ENCODE peak calls at places on chromosome 3, in six cellular contexts. B, U, L, C, K and O are unnamed samples.

GRCh38 chr3:115239717-115240116 is 92.6 kb upstream of the ZBTB20 start:
- DNase-seq in L (peak; percentile 83), B (peak; percentile 59), K (peak; percentile 9), U (peak; percentile 99), C (no peak), O (no peak)

GRCh38 chr3:182259579-182259978 is 533.7 kb upstream of the ATP11B start:
- DNase-seq in B (no peak), K (no peak), L (no peak), U (peak; percentile 23), C (no peak), O (no peak)

GRCh38 chr3:115667175-115668065 is 44.1 kb downstream of the GAP43 start:
- DNase-seq in C (no peak), U (no peak), K (no peak), L (no peak), B (no peak), O (no peak)

GRCh38 chr3:119643094-119643493 is 17.3 kb downstream of the POPDC2 start:
- DNase-seq in C (no peak), U (no peak), L (no peak), K (no peak), B (no peak), O (no peak)

GRCh38 chr3:157530637-157531300 is 27.6 kb upstream of the VEPH1 start:
- DNase-seq in U (peak; percentile 58), L (no peak), K (no peak), B (no peak), C (no peak), O (no peak)

GRCh38 chr3:64074091-64074490 is 50.8 kb upstream of the PSMD6 start:
- DNase-seq in K (no peak), U (no peak), B (no peak), C (no peak), L (no peak), O (peak; percentile 6)

GRCh38 chr3:186824430-186825139 is 17.9 kb upstream of the ADIPOQ start:
- DNase-seq in L (no peak), B (no peak), C (no peak), K (no peak), U (no peak), O (no peak)

GRCh38 chr3:38008191-38008701 is 17.7 kb downstream of the VILL start:
- DNase-seq in L (no peak), K (no peak), C (no peak), B (no peak), U (no peak), O (no peak)

GRCh38 chr3:43296565-43296964 is 10.2 kb downstream of the SNRK start:
- DNase-seq in L (no peak), U (peak; percentile 24), B (peak; percentile 13), K (no peak), C (no peak), O (peak; percentile 90)

GRCh38 chr3:136678981-136679380 is 73.2 kb downstream of the STAG1 start:
- DNase-seq in B (no peak), U (no peak), C (no peak), L (no peak), K (no peak), O (no peak)

GRCh38 chr3:32436816-32437189 is 45.1 kb downstream of the CMTM7 start:
- DNase-seq in C (no peak), U (no peak), B (no peak), K (no peak), L (no peak), O (no peak)

GRCh38 chr3:11371758-11372157 is 99.6 kb downstream of the ATG7 start:
- DNase-seq in U (no peak), L (no peak), C (no peak), K (no peak), B (no peak), O (no peak)

GRCh38 chr3:161212892-161213291 is 8.2 kb upstream of the NMD3 start:
- DNase-seq in U (no peak), C (no peak), L (no peak), B (no peak), K (no peak), O (no peak)

GRCh38 chr3:116254535-116254934 is 190.8 kb downstream of the LSAMP start:
- DNase-seq in L (no peak), U (no peak), B (no peak), C (no peak), K (no peak), O (no peak)

GRCh38 chr3:57756528-57757401 is 656 bp downstream of the SLMAP start:
- DNase-seq in K (peak; percentile 40), L (peak; percentile 30), C (no peak), B (peak; percentile 35), U (peak; percentile 56), O (peak; percentile 74)

GRCh38 chr3:139355502-139355901 is 11.7 kb downstream of the MRPS22 start:
- DNase-seq in L (no peak), U (no peak), C (no peak), K (no peak), B (no peak), O (no peak)

GRCh38 chr3:133506215-133506901 is 67.1 kb upstream of the CDV3 start:
- DNase-seq in B (no peak), C (peak; percentile 93), L (no peak), U (peak; percentile 75), K (no peak), O (no peak)

GRCh38 chr3:30286007-30286669 is 320.3 kb upstream of the TGFBR2 start:
- DNase-seq in K (no peak), C (no peak), L (peak; percentile 35), B (no peak), U (peak; percentile 99), O (peak; percentile 86)

GRCh38 chr3:131114201-131114600 is 87.5 kb downstream of the NEK11 start:
- DNase-seq in K (no peak), C (no peak), B (no peak), L (no peak), U (no peak), O (no peak)

GRCh38 chr3:25424238-25425013 is 3.6 kb upstream of the RARB start:
- DNase-seq in K (no peak), C (no peak), B (no peak), L (no peak), U (no peak), O (no peak)

DNA sequence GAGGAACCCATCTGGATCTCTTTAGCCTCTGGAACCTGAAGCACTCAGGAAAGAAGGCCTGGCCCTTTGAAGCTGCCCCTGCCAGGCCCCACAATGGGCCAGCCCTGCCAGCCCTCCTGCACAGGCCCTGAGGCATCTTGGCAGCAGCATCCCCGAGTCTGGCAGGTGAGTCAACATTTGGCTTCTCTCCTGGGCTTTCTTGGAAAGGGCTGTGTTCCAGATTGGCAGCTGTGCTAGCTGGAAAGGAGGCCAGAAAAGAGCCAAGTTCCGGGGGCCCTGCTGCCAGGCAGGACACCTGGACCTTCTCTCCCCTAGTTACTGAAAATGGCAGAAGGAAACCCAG is 187.2 kb downstream of the SHQ1 start:
- DNase-seq in L (peak; percentile 77), C (no peak), B (no peak), U (no peak), K (no peak), O (no peak)
- TF ChIP-seq MYC in L (no peak), C (no peak), B (no peak), U (no peak), K (no peak), O (no peak)

DNA sequence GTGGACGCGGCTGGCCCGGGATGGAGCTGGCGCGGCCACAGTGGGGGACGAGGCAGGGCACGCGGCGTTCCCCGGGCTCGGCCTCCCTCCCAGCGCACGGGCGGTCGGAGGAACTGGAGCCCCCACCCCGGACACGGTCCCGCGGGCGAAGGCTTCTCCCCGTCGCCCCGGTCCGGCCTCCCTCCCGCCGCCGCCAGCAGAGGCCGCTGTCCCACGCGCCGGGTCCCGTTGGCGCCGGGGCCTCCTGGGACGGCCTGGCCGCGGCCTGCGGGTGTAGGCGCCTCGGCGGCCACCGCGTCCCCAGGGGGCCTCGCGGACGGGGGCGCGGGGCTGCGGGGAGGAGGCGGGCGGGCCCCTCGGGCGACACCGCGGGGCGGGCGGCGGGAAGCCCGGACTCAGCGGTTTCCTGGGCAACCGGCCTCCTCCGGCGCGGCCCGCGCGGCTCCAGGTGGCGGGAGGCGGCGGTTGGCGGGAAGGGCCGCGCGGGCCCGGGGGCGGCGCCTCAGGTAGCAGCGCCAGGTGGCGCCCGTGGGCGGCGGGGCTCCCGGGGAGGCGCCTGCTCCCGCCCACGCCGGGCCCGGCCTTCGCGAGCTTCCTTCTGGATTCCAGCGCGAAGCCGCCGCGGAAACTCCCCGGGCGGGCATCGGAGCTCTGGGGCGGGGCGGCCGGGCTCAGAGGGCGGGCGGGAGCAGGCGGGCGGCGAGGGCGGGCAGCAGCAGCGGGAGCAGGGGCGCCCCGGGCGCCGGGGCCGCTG is 26.7 kb downstream of the MELTF start:
- DNase-seq in K (peak; percentile 30), L (peak; percentile 66), B (peak; percentile 95), C (no peak), U (peak; percentile 47), O (peak; percentile 83)
- TF ChIP-seq POLR2A in K (no peak), L (no peak), B (no peak), C (peak; percentile 49), U (peak; percentile 38), O (no peak)

GRCh38 chr3:144865886-144866285 is 894.3 kb downstream of the DIPK2A start:
- DNase-seq in C (no peak), K (no peak), B (no peak), L (no peak), U (peak; percentile 12), O (no peak)

GRCh38 chr3:144868506-144868905 is 896.9 kb downstream of the DIPK2A start:
- DNase-seq in U (no peak), C (no peak), L (no peak), K (no peak), B (no peak), O (no peak)

GRCh38 chr3:144864646-144865045 is 893.0 kb downstream of the DIPK2A start:
- DNase-seq in U (no peak), B (no peak), L (no peak), C (no peak), K (no peak), O (no peak)

GRCh38 chr3:144866504-144866903 is 894.9 kb downstream of the DIPK2A start:
- DNase-seq in B (no peak), K (no peak), C (no peak), L (no peak), U (peak; percentile 41), O (peak; percentile 1)
- TF ChIP-seq MYC in B (no peak), K (no peak), C (no peak), L (no peak), U (no peak), O (no peak)

GRCh38 chr3:142930510-142930909 is 33.0 kb downstream of the PAQR9 start:
- DNase-seq in U (no peak), L (no peak), K (no peak), B (no peak), C (no peak), O (no peak)

GRCh38 chr3:142926368-142926944 is 37.0 kb downstream of the PAQR9 start:
- DNase-seq in C (no peak), B (no peak), K (no peak), U (no peak), L (no peak), O (no peak)

GRCh38 chr3:142929109-142929508 is 34.4 kb downstream of the PAQR9 start:
- DNase-seq in L (peak; percentile 78), C (no peak), B (peak; percentile 76), U (peak; percentile 21), K (peak; percentile 55), O (peak; percentile 70)

GRCh38 chr3:142931222-142931621 is 32.3 kb downstream of the PAQR9 start:
- DNase-seq in U (no peak), C (no peak), L (peak; percentile 58), B (no peak), K (peak; percentile 41), O (peak; percentile 12)

DNA sequence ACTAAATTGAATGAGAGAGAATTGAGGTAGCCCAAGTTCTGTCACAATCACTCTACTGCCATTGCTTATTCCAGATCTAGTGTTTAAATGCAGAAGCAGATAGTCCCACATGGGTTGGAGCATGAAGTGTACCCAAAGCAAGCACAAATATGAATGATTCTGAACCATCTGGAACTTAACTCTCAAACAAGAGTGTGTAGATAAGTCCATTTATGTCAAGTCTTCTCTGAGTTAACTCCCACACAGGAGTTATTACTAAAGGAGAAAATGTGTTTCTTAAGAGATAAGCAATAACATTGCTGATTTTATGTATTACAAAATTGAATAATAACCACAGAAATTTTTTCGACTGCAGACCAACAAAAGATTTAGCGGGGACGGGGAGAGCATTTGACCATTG is 33.6 kb downstream of the PAQR9 start:
- DNase-seq in C (no peak), B (peak; percentile 41), L (no peak), K (no peak), U (no peak), O (peak; percentile 8)
- TF ChIP-seq POLR2A in C (no peak), B (no peak), L (no peak), K (no peak), U (no peak), O (no peak)